ENCODE peak calls at places on chromosomes 16 and 17, in ten cellular contexts. L is frontal cortex; K is kidney tubule cell; G is T-cell; E is stimulated activated CD4-positive, alpha-beta T cell treated with anti-CD3 and anti-CD28 coated beads, Interleukin-4, amount 100 ng/mL, for 24 hours; H is HEK293T; Q is GM06990; N is M059J; Z is lower leg skin; W is Daoy. V is an unnamed sample.

GRCh38 chr17:48023408-48024148 is 14.0 kb downstream of the COPZ2 start:
- DNase-seq in L (peak), W (peak), E (peak), G (no peak), N (peak), Z (peak), H (no peak), Q (peak), K (peak), V (peak)

GRCh38 chr17:43316522-43317142 is 82.2 kb upstream of the ARL4D start:
- DNase-seq in Z (peak), L (no peak), N (no peak), E (no peak), G (no peak), W (peak), K (no peak), H (no peak), Q (no peak), V (no peak)

GRCh38 chr17:40702271-40702670 is 1.3 kb downstream of the KRT24 start:
- DNase-seq in H (no peak), Q (no peak), L (no peak), N (no peak), W (no peak), E (no peak), K (no peak), Z (no peak), G (no peak), V (no peak)

GRCh38 chr17:83200231-83200699 is 120.9 kb downstream of the METRNL start:
- DNase-seq in Z (peak), W (peak), E (peak), L (no peak), H (no peak), K (no peak), N (peak), G (peak), Q (peak), V (peak)

GRCh38 chr17:35847633-35848373 is 20.9 kb downstream of the HEATR9 start:
- DNase-seq in N (no peak), H (no peak), G (no peak), W (no peak), E (no peak), K (no peak), Q (no peak), Z (no peak), L (no peak), V (no peak)

GRCh38 chr17:28320215-28321061 is 1.4 kb downstream of the TMEM97 start:
- DNase-seq in Z (no peak), W (no peak), Q (no peak), K (no peak), G (no peak), E (no peak), L (no peak), N (no peak), H (no peak), V (no peak)

GRCh38 chr16:10579575-10579964 is 828 bp downstream of the EMP2 start:
- DNase-seq in Z (no peak), K (no peak), Q (no peak), W (no peak), L (no peak), G (no peak), E (no peak), N (no peak), H (no peak), V (no peak)

GRCh38 chr16:67547423-67548264 is 14.7 kb upstream of the CTCF start:
- DNase-seq in Q (peak), E (no peak), W (no peak), Z (peak), G (peak), L (no peak), N (no peak), H (no peak), K (no peak), V (no peak)

GRCh38 chr17:82461827-82462524 is 3.4 kb downstream of the NARF start:
- DNase-seq in W (no peak), H (no peak), Z (no peak), E (no peak), Q (no peak), L (no peak), G (no peak), K (peak), N (no peak), V (no peak)

GRCh38 chr17:43324205-43324893 is 74.4 kb upstream of the ARL4D start:
- DNase-seq in G (no peak), H (no peak), W (no peak), K (peak), Q (peak), N (no peak), Z (peak), E (no peak), L (no peak), V (no peak)

GRCh38 chr16:23509763-23510153 is 536 bp downstream of the GGA2 start:
- DNase-seq in K (peak), N (peak), H (peak), L (no peak), G (peak), W (peak), Z (no peak), E (peak), Q (peak), V (peak)

GRCh38 chr16:65377131-65377649 is 255.3 kb upstream of the CDH11 start:
- DNase-seq in N (peak), W (no peak), L (no peak), K (no peak), G (no peak), H (no peak), E (no peak), Z (no peak), Q (no peak), V (peak)

GRCh38 chr17:15738066-15738465 is 6.0 kb downstream of the TBC1D26 start:
- DNase-seq in Q (no peak), W (no peak), K (no peak), E (no peak), Z (no peak), L (no peak), G (no peak), N (no peak), H (no peak), V (no peak)

V was measured in foreskin fibroblast.